ENCODE peak calls at places on chromosome 9, in four cellular contexts. H, N, Y and P are unnamed samples.

GRCh38 chr9:114694146-114694545 is 12.2 kb upstream of the TEX48 start:
- DNase-seq in Y (no peak), H (no peak), N (no peak), P (no peak)

GRCh38 chr9:108919517-108919916 is 14.4 kb downstream of the ELP1 start:
- DNase-seq in N (no peak), Y (no peak), H (no peak), P (no peak)

GRCh38 chr9:128233817-128234406 is 30.7 kb downstream of the DNM1 start:
- DNase-seq in Y (no peak), H (no peak), N (no peak), P (no peak)

GRCh38 chr9:126448865-126449577 is 122.4 kb downstream of the MVB12B start:
- DNase-seq in H (no peak), N (no peak), Y (no peak), P (no peak)

GRCh38 chr9:133168432-133168831 is 4.7 kb upstream of the GBGT1 start:
- DNase-seq in Y (no peak), H (peak; percentile 18), N (no peak), P (peak; percentile 9)

GRCh38 chr9:76200315-76200714 is 193.9 kb downstream of the RFK start:
- DNase-seq in H (no peak), N (peak; percentile 21), Y (no peak), P (no peak)

GRCh38 chr9:2008372-2008771 is 6.8 kb upstream of the SMARCA2 start:
- DNase-seq in H (no peak), N (no peak), Y (no peak), P (no peak)

GRCh38 chr9:69542942-69543704 is 129.0 kb downstream of the APBA1 start:
- DNase-seq in N (no peak), Y (no peak), H (no peak), P (no peak)

GRCh38 chr9:110583237-110583636 is 3.7 kb upstream of the SVEP1 start:
- DNase-seq in H (no peak), N (peak; percentile 68), Y (no peak), P (no peak)

GRCh38 chr9:90330215-90330614 is 312.4 kb downstream of the DIRAS2 start:
- DNase-seq in N (no peak), H (no peak), Y (no peak), P (no peak)